ENCODE peak calls at places on chromosomes 13 and 19, in five cellular contexts. E, N, L, J and V are unnamed samples.

GRCh38 chr13:72180253-72180952 is 313.4 kb upstream of the DACH1 start:
- DNase-seq in J (no peak), N (no peak), L (no peak), E (no peak), V (no peak)

GRCh38 chr13:41942462-41943094 is 18.3 kb downstream of the VWA8 start:
- DNase-seq in J (peak), N (peak), E (no peak), L (no peak), V (peak)

GRCh38 chr19:44848036-44848804 is 2.1 kb downstream of the NECTIN2 start:
- DNase-seq in L (no peak), N (peak), J (peak), E (peak), V (peak)

GRCh38 chr19:41868989-41869300 is 8.1 kb upstream of the CD79A start:
- DNase-seq in N (no peak), J (no peak), E (no peak), L (no peak), V (no peak)

GRCh38 chr13:76643596-76643995 is 242.6 kb downstream of the KCTD12 start:
- DNase-seq in E (no peak), N (no peak), J (no peak), L (no peak), V (no peak)

GRCh38 chr13:74550039-74550438 is 415.8 kb upstream of the KLF12 start:
- DNase-seq in N (peak), E (no peak), L (no peak), J (peak), V (no peak)

GRCh38 chr19:39557791-39558622 is 18.0 kb upstream of the EID2 start:
- DNase-seq in E (no peak), L (no peak), N (peak), J (no peak), V (no peak)

GRCh38 chr19:14614099-14614412 is 31.2 kb downstream of the CLEC17A start:
- DNase-seq in J (no peak), L (no peak), N (no peak), E (no peak), V (no peak)

GRCh38 chr13:23292596-23292995 is 111.8 kb downstream of the SGCG start:
- DNase-seq in L (no peak), N (peak), E (no peak), J (peak), V (no peak)

GRCh38 chr19:18091217-18091608 is 4.5 kb upstream of the IL12RB1 start:
- DNase-seq in E (no peak), L (no peak), J (no peak), N (no peak), V (no peak)

GRCh38 chr13:35882722-35883497 is 248.3 kb downstream of the DCLK1 start:
- DNase-seq in J (no peak), E (no peak), L (no peak), N (no peak), V (no peak)

GRCh38 chr19:8331263-8331840 is 10.1 kb downstream of the RPS28 start:
- DNase-seq in E (no peak), N (no peak), J (no peak), L (no peak), V (no peak)

GRCh38 chr19:6018786-6019185 is 40.8 kb upstream of the RANBP3 start:
- DNase-seq in N (no peak), L (no peak), J (no peak), E (no peak), V (no peak)

GRCh38 chr13:71240906-71241305 is 626.1 kb downstream of the DACH1 start:
- DNase-seq in J (peak), N (peak), L (no peak), E (no peak), V (no peak)

GRCh38 chr13:20828540-20829364 is 55.0 kb upstream of the EEF1AKMT1 start:
- DNase-seq in L (no peak), E (peak), N (peak), J (peak), V (peak)

GRCh38 chr19:50485284-50485955 is 8.8 kb upstream of the GARIN5A start:
- DNase-seq in E (no peak), N (no peak), L (no peak), J (no peak), V (no peak)

GRCh38 chr19:54136086-54136863 is 1.3 kb upstream of the CNOT3 start:
- DNase-seq in L (no peak), N (no peak), E (no peak), J (peak), V (peak)

GRCh38 chr19:57682226-57682766 is 519 bp downstream of the ZNF551 start:
- DNase-seq in L (no peak), J (no peak), N (no peak), E (no peak), V (peak)

GRCh38 chr13:27794921-27795717 is 2.8 kb downstream of the GSX1 start:
- DNase-seq in E (no peak), L (no peak), N (no peak), J (no peak), V (no peak)

GRCh38 chr19:50646074-50646807 is 3.0 kb upstream of the C19orf81 start:
- DNase-seq in E (no peak), L (no peak), J (peak), N (peak), V (peak)

GRCh38 chr13:111323950-111324651 is 3.7 kb downstream of the TEX29 start:
- DNase-seq in L (no peak), N (no peak), E (no peak), J (no peak), V (no peak)

GRCh38 chr13:44566601-44567000 is 9.5 kb downstream of the TSC22D1 start:
- DNase-seq in E (no peak), J (no peak), L (no peak), N (no peak), V (no peak)

GRCh38 chr19:54451331-54451871 is 2.4 kb downstream of the LENG8 start:
- DNase-seq in J (no peak), L (no peak), E (no peak), N (no peak), V (peak)

GRCh38 chr13:43316997-43317396 is 293.6 kb downstream of the DNAJC15 start:
- DNase-seq in J (peak), N (peak), L (no peak), E (peak), V (peak)

GRCh38 chr13:76647550-76647949 is 238.7 kb downstream of the KCTD12 start:
- DNase-seq in N (no peak), E (no peak), J (no peak), L (no peak), V (no peak)

GRCh38 chr13:77325371-77325941 is 1.4 kb downstream of the MYCBP2 start:
- DNase-seq in N (peak), J (peak), L (no peak), E (no peak), V (no peak)

GRCh38 chr19:531753-532571 is at the start of gene CDC34:
- DNase-seq in J (no peak), L (no peak), E (no peak), N (no peak), V (no peak)

GRCh38 chr19:48735031-48735615 is 5.3 kb downstream of the RASIP1 start:
- DNase-seq in E (no peak), N (peak), L (no peak), J (no peak), V (no peak)

GRCh38 chr19:10863107-10863700 is 8.1 kb upstream of the CARM1 start:
- DNase-seq in J (peak), L (peak), N (peak), E (peak), V (peak)

GRCh38 chr19:9883231-9883758 is 48.2 kb downstream of the PIN1 start:
- DNase-seq in E (no peak), N (peak), J (no peak), L (no peak), V (no peak)

GRCh38 chr19:17236414-17236716 is 9.4 kb downstream of the NR2F6 start:
- DNase-seq in E (no peak), L (no peak), N (no peak), J (no peak), V (no peak)

GRCh38 chr13:20974981-20975585 is 72.5 kb upstream of the XPO4 start:
- DNase-seq in N (no peak), J (no peak), E (no peak), L (no peak), V (no peak)

GRCh38 chr13:51632643-51633357 is 48.5 kb downstream of the WDFY2 start:
- DNase-seq in E (no peak), N (no peak), J (no peak), L (no peak), V (no peak)

GRCh38 chr13:37995052-37995451 is 125.5 kb upstream of the TRPC4 start:
- DNase-seq in E (no peak), N (peak), L (no peak), J (peak), V (no peak)

GRCh38 chr13:28503182-28503980 is 8.5 kb upstream of the FLT1 start:
- DNase-seq in L (no peak), J (no peak), N (no peak), E (no peak), V (no peak)

GRCh38 chr13:83709751-83710515 is 172.3 kb downstream of the SLITRK1 start:
- DNase-seq in L (no peak), J (no peak), N (no peak), E (no peak), V (no peak)

GRCh38 chr13:32116210-32116609 is 84.6 kb downstream of the FRY start:
- DNase-seq in J (peak), N (peak), L (no peak), E (no peak), V (no peak)

GRCh38 chr19:23439623-23440022 is 44.4 kb upstream of the ZNF91 start:
- DNase-seq in L (no peak), N (no peak), E (no peak), J (no peak), V (peak)

GRCh38 chr19:23440207-23440606 is 44.9 kb upstream of the ZNF91 start:
- DNase-seq in J (no peak), L (no peak), E (no peak), N (no peak), V (no peak)

GRCh38 chr19:23437901-23438300 is 42.6 kb upstream of the ZNF91 start:
- DNase-seq in N (no peak), J (no peak), E (no peak), L (no peak), V (no peak)

GRCh38 chr19:23436318-23436717 is 41.0 kb upstream of the ZNF91 start:
- DNase-seq in L (no peak), E (no peak), J (no peak), N (no peak), V (no peak)

GRCh38 chr19:23436944-23437343 is 41.7 kb upstream of the ZNF91 start:
- DNase-seq in E (no peak), L (no peak), J (no peak), N (no peak), V (peak)
- TF ChIP-seq CTCF in E (no peak), L (no peak), J (peak), N (no peak), V (peak)

DNA sequence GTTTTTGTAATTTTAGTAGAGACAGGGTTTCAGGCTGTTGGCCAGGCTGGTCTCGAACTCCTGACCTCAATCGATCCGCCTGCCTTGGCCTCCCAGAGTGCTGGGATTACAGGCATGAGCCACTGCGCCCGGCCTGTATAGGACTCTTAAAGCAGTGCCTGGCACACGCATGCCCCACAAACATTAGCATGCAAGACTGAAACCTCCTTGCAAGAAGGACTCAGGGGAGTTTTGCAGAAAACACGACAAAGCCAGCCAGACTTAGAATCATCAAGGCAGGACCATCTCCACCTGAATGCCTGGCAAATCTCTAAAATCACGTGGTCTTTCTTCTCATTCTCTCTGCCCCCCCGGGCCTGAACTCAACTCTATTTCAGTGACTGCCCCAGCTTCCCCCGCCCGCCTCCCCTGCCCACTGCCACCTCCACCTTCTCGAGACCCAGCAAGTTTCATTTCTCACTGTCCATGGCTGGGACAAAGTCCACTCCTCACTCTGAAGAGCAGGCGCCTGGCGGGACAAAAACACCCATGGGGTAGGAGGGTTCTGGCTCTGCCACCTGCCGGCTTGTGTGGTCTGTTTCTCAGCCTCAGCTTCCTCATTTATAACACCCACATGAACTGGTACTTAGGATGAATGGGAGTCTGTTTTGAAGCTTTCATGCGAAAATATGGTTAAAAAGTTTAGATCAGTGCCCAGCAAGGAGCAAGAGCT is 2.4 kb downstream of the TICAM1 start:
- DNase-seq in E (no peak), J (no peak), L (no peak), N (no peak), V (no peak)
- H3K4me3 ChIP-seq in E (no peak), J (no peak), L (no peak), N (no peak), V (no peak)

GRCh38 chr19:35870798-35871197 is 2.4 kb downstream of the APLP1 start:
- DNase-seq in E (no peak), N (no peak), L (no peak), J (no peak), V (no peak)
- TF ChIP-seq CTCF in E (no peak), N (no peak), L (no peak), J (no peak), V (no peak)

GRCh38 chr19:29528946-29529645 is 3.3 kb downstream of the VSTM2B start:
- DNase-seq in J (no peak), N (no peak), E (no peak), L (no peak), V (no peak)

GRCh38 chr19:29529646-29530548 is 4.1 kb downstream of the VSTM2B start:
- DNase-seq in E (no peak), L (no peak), J (no peak), N (no peak), V (no peak)

GRCh38 chr19:29532097-29532496 is 6.3 kb downstream of the VSTM2B start:
- DNase-seq in L (no peak), E (no peak), N (no peak), J (no peak), V (no peak)

GRCh38 chr19:29531458-29532025 is 5.7 kb downstream of the VSTM2B start:
- DNase-seq in J (no peak), E (no peak), N (no peak), L (no peak), V (no peak)

GRCh38 chr19:29530549-29531457 is 5.0 kb downstream of the VSTM2B start:
- DNase-seq in N (no peak), L (no peak), E (no peak), J (no peak), V (no peak)
- H3K4me3 ChIP-seq in N (peak), L (no peak), E (no peak), J (no peak), V (no peak)

GRCh38 chr13:97124237-97124636 is 97.9 kb upstream of the MBNL2 start:
- DNase-seq in N (no peak), L (no peak), E (no peak), J (no peak), V (no peak)

GRCh38 chr13:97122381-97122996 is 99.6 kb upstream of the MBNL2 start:
- DNase-seq in E (no peak), N (peak), L (no peak), J (peak), V (peak)

GRCh38 chr13:97125051-97125809 is 96.9 kb upstream of the MBNL2 start:
- DNase-seq in L (no peak), J (peak), E (peak), N (peak), V (peak)

GRCh38 chr13:97127842-97128241 is 94.3 kb upstream of the MBNL2 start:
- DNase-seq in N (no peak), E (no peak), L (no peak), J (no peak), V (no peak)

DNA sequence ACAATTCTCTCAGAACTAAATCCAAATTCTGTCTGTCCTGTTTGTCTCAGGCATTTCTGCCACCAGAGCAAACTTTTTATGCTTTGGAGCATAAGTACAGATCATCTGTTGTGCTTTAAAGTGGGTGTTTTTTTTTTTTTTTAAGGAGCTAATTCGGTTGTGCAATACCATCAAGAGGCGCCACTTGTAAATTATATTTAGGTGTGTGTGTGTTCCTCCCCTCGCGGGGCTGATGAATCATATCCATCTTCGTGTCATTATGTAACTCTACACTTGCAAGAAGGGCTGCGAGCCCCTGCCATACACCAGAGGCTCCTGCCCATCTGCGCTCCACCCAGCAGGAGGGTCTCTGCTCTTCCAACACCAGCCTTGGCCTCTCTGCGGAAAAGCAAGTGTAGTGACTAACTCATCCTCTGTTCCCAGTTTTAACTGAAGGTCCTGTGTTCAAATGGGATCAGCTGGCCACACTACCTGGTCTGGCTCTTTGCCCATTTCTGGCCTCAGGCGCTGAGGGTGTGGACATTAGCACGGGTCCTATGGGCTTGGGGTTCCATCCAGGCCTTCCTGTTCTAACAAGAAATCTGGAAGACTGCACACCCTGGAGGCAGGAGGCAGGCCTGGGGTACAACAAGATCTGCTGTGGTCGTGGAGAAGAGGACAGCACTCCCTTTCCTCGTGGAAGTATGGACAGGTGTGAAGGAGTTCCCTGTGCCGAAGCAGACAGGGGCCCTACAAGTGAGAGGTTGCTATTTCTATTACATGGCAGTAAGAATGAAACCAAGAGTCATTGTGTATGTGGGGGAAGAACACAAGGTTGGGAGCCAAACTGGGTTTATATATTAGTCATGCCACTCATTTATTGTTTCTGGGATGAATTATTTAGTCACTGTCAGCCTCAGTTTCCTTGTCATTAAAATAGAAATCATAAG is 96.1 kb upstream of the MBNL2 start:
- DNase-seq in L (no peak), E (peak), J (peak), N (peak), V (peak)
- TF ChIP-seq CTCF in L (no peak), E (no peak), J (no peak), N (no peak), V (no peak)

GRCh38 chr13:47064381-47064780 is 167.5 kb upstream of the HTR2A start:
- DNase-seq in N (no peak), J (no peak), E (no peak), L (no peak), V (no peak)
- H3K4me3 ChIP-seq in N (no peak), J (no peak), E (no peak), L (no peak), V (no peak)